ENCODE peak calls at places on chromosome 22, in four cellular contexts. W, K, N and L are unnamed samples.

GRCh38 chr22:33841281-33842005 is 78.8 kb downstream of the LARGE1 start:
- DNase-seq in W (peak), K (no peak), N (no peak), L (no peak)

GRCh38 chr22:46149493-46149997 is 781 bp upstream of the PPARA start:
- DNase-seq in W (no peak), K (no peak), N (peak), L (no peak)

GRCh38 chr22:50338860-50339462 is 4.2 kb upstream of the PPP6R2 start:
- DNase-seq in W (no peak), K (no peak), N (no peak), L (no peak)

GRCh38 chr22:24465975-24466374 is 29.2 kb upstream of the UPB1 start:
- DNase-seq in W (no peak), K (no peak), N (no peak), L (no peak)

GRCh38 chr22:44888491-44888941 is 121.3 kb downstream of the PHF21B start:
- DNase-seq in W (no peak), K (no peak), N (no peak), L (no peak)

GRCh38 chr22:24101966-24102365 is 79.3 kb upstream of the SUSD2 start:
- DNase-seq in W (no peak), K (no peak), N (no peak), L (no peak)

GRCh38 chr22:31139066-31139465 is 1.2 kb downstream of the PLA2G3 start:
- DNase-seq in W (no peak), K (no peak), N (no peak), L (no peak)

GRCh38 chr22:49211176-49211575 is 616.5 kb downstream of the BRD1 start:
- DNase-seq in W (no peak), K (no peak), N (no peak), L (no peak)

GRCh38 chr22:19121631-19122142 is 525 bp downstream of the DGCR2 start:
- DNase-seq in W (no peak), K (no peak), N (peak), L (no peak)

GRCh38 chr22:33747576-33748180 is 172.6 kb downstream of the LARGE1 start:
- DNase-seq in W (no peak), K (no peak), N (no peak), L (no peak)

GRCh38 chr22:25602924-25603323 is 38.4 kb downstream of the GRK3 start:
- DNase-seq in W (no peak), K (no peak), N (no peak), L (no peak)

GRCh38 chr22:31749636-31750364 is at the start of gene PRR14L:
- DNase-seq in W (peak), K (peak), N (peak), L (peak)

GRCh38 chr22:44550666-44551491 is 52.8 kb upstream of the RTL6 start:
- DNase-seq in W (no peak), K (no peak), N (no peak), L (no peak)

GRCh38 chr22:29886601-29887000 is 3.6 kb downstream of the MTMR3 start:
- DNase-seq in W (no peak), K (no peak), N (no peak), L (no peak)
- TF ChIP-seq TAF1 in W (no peak), K (no peak), N (no peak), L (no peak)

GRCh38 chr22:17963015-17963414 is 61.3 kb downstream of the MICAL3 start:
- DNase-seq in W (no peak), K (no peak), N (no peak), L (no peak)

GRCh38 chr22:17965538-17966402 is 58.6 kb downstream of the MICAL3 start:
- DNase-seq in W (no peak), K (no peak), N (no peak), L (no peak)

GRCh38 chr22:17964153-17964552 is 60.2 kb downstream of the MICAL3 start:
- DNase-seq in W (no peak), K (no peak), N (no peak), L (no peak)

GRCh38 chr22:17966403-17966717 is 58.0 kb downstream of the MICAL3 start:
- DNase-seq in W (no peak), K (no peak), N (no peak), L (no peak)

DNA sequence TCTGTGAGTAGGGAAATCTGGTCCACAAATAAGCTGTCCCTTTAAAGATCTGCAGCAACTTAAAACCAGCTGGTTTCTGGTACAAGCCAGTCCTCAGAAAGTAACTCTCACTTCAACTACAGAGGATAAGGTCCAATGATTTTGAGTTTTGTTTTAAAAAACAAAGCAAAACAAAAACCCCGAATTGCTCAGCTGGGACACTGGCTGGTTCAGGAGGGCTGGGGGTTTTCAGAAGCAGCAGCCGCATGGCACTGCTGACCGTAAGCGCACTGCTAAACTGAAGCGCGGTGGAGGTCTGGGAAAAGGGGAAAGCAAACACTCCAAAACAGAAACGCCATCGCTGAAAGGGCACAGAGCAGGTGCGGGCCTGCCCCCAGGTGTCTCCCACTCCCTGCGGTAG is 59.7 kb downstream of the MICAL3 start:
- DNase-seq in W (no peak), K (peak), N (no peak), L (peak)
- TF ChIP-seq POLR2A in W (no peak), K (peak), N (no peak), L (no peak)

GRCh38 chr22:22939537-22940368 is 52.1 kb downstream of the IGLL5 start:
- DNase-seq in W (no peak), K (no peak), N (no peak), L (no peak)
- TF ChIP-seq TAF1 in W (no peak), K (no peak), N (no peak), L (no peak)

GRCh38 chr22:41621099-41621910 is at the start of gene XRCC6:
- DNase-seq in W (peak), K (peak), N (peak), L (peak)
- TF ChIP-seq POLR2A in W (peak), K (peak), N (peak), L (peak)

GRCh38 chr22:30123463-30123862 is 43.2 kb downstream of the HORMAD2 start:
- DNase-seq in W (no peak), K (no peak), N (no peak), L (no peak)

GRCh38 chr22:30132290-30132996 is 52.2 kb downstream of the HORMAD2 start:
- DNase-seq in W (no peak), K (no peak), N (no peak), L (no peak)

GRCh38 chr22:30128511-30128910 is 48.2 kb downstream of the HORMAD2 start:
- DNase-seq in W (no peak), K (no peak), N (no peak), L (no peak)

GRCh38 chr22:30129636-30130035 is 49.4 kb downstream of the HORMAD2 start:
- DNase-seq in W (no peak), K (no peak), N (no peak), L (no peak)

GRCh38 chr22:30127749-30128166 is 47.5 kb downstream of the HORMAD2 start:
- DNase-seq in W (no peak), K (no peak), N (no peak), L (no peak)
- TF ChIP-seq TAF1 in W (no peak), K (no peak), N (no peak), L (no peak)

DNA sequence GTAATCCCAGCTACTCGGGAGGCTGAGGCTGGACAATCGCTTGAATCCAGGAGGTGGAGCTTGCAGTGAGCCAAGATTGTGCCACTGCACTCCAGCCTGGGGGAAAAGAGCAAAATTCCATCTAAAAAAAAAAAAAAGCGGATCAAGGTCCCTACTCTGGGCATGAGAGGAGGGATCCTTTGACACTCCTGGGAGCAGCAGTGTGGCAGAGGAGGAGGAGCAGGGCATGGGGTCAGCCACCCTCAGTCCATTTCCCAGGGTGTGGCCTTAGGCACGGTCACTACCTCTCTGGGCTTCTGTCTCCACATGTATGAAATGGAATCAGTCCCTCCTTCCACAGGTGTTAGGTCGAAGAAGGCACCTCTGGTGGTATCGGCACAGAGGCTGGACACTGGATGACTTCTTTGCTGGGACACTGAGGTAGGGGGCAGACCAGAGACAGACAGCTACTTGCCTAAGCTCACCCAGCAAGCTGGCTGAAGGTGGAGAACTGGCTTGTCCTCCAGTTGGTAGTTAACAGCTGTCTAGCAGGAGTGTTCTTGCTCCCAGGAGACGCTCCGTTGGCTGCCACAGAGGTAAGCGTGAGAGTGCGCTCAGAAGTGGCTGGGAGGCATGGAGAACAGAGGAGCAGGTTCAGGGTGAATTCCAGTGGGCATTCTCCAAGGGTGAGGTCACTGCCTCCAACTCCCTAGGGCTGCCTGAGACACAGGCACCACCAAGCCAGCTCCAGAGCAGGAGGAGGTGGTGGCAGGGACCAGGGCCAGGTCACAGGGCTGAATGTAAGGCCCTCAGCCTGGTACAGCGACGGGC is 19.6 kb downstream of the TXN2 start:
- DNase-seq in W (peak), K (no peak), N (peak), L (no peak)
- TF ChIP-seq POLR2A in W (no peak), K (no peak), N (no peak), L (no peak)

GRCh38 chr22:41264408-41264941 is 21.5 kb downstream of the RANGAP1 start:
- DNase-seq in W (no peak), K (no peak), N (no peak), L (peak)
- TF ChIP-seq TAF1 in W (no peak), K (no peak), N (no peak), L (no peak)

DNA sequence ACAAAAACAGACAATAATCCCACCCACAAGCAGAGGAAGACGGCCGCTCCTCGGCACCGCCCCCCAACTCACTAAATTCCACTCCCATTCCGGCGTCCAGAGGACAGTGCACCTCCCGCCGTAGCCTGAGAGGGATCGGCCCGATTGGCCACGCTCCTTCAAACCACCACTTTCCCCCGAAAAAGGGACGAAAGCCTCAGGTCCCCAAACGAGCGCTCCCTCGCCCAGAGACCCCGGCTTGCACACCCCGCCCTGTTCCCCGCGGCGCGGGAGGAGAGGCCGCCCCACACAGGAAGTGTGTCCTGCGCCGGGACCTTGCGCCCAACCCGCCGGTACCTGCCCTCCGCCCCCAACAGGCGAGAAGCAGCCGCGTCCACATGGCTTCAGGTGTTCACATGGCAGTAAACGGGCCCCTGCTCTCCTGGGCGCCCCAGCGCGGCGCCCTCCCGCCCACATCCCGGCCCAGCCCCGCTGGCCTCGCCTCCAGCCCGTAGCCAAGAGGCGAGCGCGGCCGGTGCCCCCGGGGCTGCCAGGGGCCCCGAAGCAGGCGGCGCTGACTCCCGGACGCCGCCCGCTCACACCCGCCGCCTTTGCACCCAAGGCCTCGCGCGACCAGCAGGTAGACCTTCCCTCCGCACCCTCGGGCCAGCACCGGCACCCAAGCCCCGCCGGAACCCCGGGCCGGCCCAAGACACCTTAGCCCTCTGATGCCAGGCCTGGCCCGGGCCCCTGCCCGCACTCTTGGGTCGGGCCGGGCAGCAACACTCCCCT is 861 bp downstream of the TCF20 start:
- DNase-seq in W (peak), K (peak), N (peak), L (peak)
- TF ChIP-seq POLR2A in W (peak), K (no peak), N (peak), L (peak)